ENCODE peak calls at places on chromosomes 2 and 18, in nine cellular contexts. B is activated CD4-positive, CD25-positive, alpha-beta regulatory T cell treated with anti-CD3 and anti-CD28 coated beads, Interleukin-2, amount 50 U/mL, for 16 hours; G is left lung; L is OCI-M1; M is A549; P is fibroblast of mammary gland; T is T1000; R is head of caudate nucleus; Q is mucosa of descending colon. I is an unnamed sample.
A peak's percentile ranks its signal among the peaks of the same experiment; 100 is the strongest.

GRCh38 chr2:13414907-13415306 is 698.2 kb downstream of the TRIB2 start:
- DNase-seq in Q (no peak), G (no peak), L (peak; percentile 10), R (no peak), B (no peak), P (no peak), M (no peak), T (no peak), I (no peak)

GRCh38 chr2:16216555-16216938 is 276.2 kb downstream of the MYCN start:
- DNase-seq in B (no peak), T (no peak), R (no peak), G (no peak), M (no peak), P (no peak), Q (no peak), L (no peak), I (no peak)

GRCh38 chr2:38092196-38092902 is 16.4 kb upstream of the CYP1B1 start:
- DNase-seq in R (no peak), G (peak; percentile 45), B (no peak), M (peak; percentile 66), Q (no peak), L (peak; percentile 47), T (peak; percentile 33), P (peak; percentile 96), I (no peak)

GRCh38 chr2:137449454-137449853 is 514.8 kb upstream of the HNMT start:
- DNase-seq in M (no peak), B (no peak), R (no peak), G (no peak), L (no peak), T (no peak), Q (no peak), P (no peak), I (no peak)

GRCh38 chr2:183543731-183544130 is 419.5 kb downstream of the NUP35 start:
- DNase-seq in R (no peak), L (no peak), T (peak; percentile 16), Q (peak; percentile 64), M (no peak), B (no peak), G (no peak), P (no peak), I (peak; percentile 21)

GRCh38 chr2:11835403-11835802 is 89.0 kb downstream of the LPIN1 start:
- DNase-seq in G (no peak), Q (no peak), P (peak; percentile 23), B (no peak), L (no peak), M (no peak), T (no peak), R (no peak), I (no peak)

GRCh38 chr18:21815101-21815500 is 74.5 kb downstream of the MIB1 start:
- DNase-seq in M (no peak), B (no peak), Q (no peak), R (no peak), T (no peak), G (no peak), P (no peak), L (no peak), I (no peak)

GRCh38 chr2:179422037-179422643 is 157.5 kb upstream of the SESTD1 start:
- DNase-seq in Q (no peak), M (peak; percentile 66), L (peak; percentile 83), R (peak; percentile 69), T (no peak), B (no peak), P (peak; percentile 76), G (peak; percentile 64), I (peak; percentile 64)

GRCh38 chr18:12049983-12050811 is 43.4 kb upstream of the ANKRD62 start:
- DNase-seq in G (peak; percentile 31), Q (no peak), R (no peak), T (no peak), B (no peak), P (no peak), M (no peak), L (peak; percentile 17), I (no peak)